ENCODE peak calls at places on chromosomes 12 and 14, in seven cellular contexts. G is mammary epithelial cell, O is tibial artery, X is astrocyte, S is choroid plexus epithelial cell, Z is tibial nerve, K is progenitor cell of endocrine pancreas. W is an unnamed sample.
A peak's percentile ranks its signal among the peaks of the same experiment; 100 is the strongest.

GRCh38 chr12:100266802-100267602 is at the start of the genes DEPDC4 and SCYL2:
- DNase-seq in Z (peak; percentile 93), X (peak; percentile 95), G (peak; percentile 99), S (peak; percentile 99), O (peak; percentile 96), K (peak; percentile 91), W (peak; percentile 95)

GRCh38 chr12:85280138-85280983 is at the start of gene ALX1:
- DNase-seq in G (peak; percentile 16), S (peak; percentile 80), Z (no peak), X (no peak), O (no peak), K (peak; percentile 57), W (no peak)

GRCh38 chr14:65461730-65462129 is 49.2 kb downstream of the FUT8 start:
- DNase-seq in G (no peak), X (no peak), Z (no peak), O (no peak), K (no peak), S (no peak), W (no peak)

GRCh38 chr14:37697489-37698121 is 102.2 kb downstream of the TTC6 start:
- DNase-seq in O (no peak), X (peak; percentile 87), K (no peak), G (peak; percentile 50), Z (no peak), S (peak; percentile 79), W (peak; percentile 74)

GRCh38 chr12:69732088-69732487 is 6.6 kb upstream of the RAB3IP start:
- DNase-seq in Z (no peak), G (peak; percentile 83), S (peak; percentile 52), X (peak; percentile 55), K (no peak), O (no peak), W (no peak)

GRCh38 chr14:51616724-51617409 is 34.8 kb upstream of the FRMD6 start:
- DNase-seq in S (peak; percentile 87), X (peak; percentile 97), Z (no peak), G (peak; percentile 80), O (no peak), K (no peak), W (peak; percentile 84)

GRCh38 chr14:21040370-21040925 is 1.7 kb upstream of the RNASE7 start:
- DNase-seq in O (no peak), Z (no peak), X (no peak), G (no peak), K (no peak), S (no peak), W (no peak)

GRCh38 chr12:125633686-125634085 is 568.5 kb downstream of the AACS start:
- DNase-seq in G (no peak), K (no peak), O (no peak), S (no peak), X (no peak), Z (no peak), W (no peak)

GRCh38 chr14:96297000-96297399 is 41.0 kb downstream of the BDKRB1 start:
- DNase-seq in G (no peak), O (no peak), S (peak; percentile 50), K (no peak), X (no peak), Z (no peak), W (peak; percentile 21)

GRCh38 chr12:56941299-56942017 is 7.2 kb upstream of the SDR9C7 start:
- DNase-seq in S (peak; percentile 84), X (peak; percentile 55), G (peak; percentile 79), K (no peak), O (no peak), Z (no peak), W (peak; percentile 66)

GRCh38 chr14:68800361-68800760 is 7.5 kb upstream of the ZFP36L1 start:
- DNase-seq in X (no peak), O (no peak), G (no peak), Z (no peak), S (no peak), K (no peak), W (no peak)

GRCh38 chr12:125178222-125178621 is 113.0 kb downstream of the AACS start:
- DNase-seq in X (no peak), Z (no peak), K (no peak), O (no peak), G (no peak), S (no peak), W (no peak)

GRCh38 chr12:55925870-55926737 is 1.6 kb downstream of the PYM1 start:
- DNase-seq in G (no peak), O (no peak), Z (no peak), S (peak; percentile 11), K (no peak), X (no peak), W (no peak)

GRCh38 chr12:116146386-116146785 is 131.1 kb downstream of the MED13L start:
- DNase-seq in O (no peak), X (no peak), S (no peak), Z (no peak), G (no peak), K (no peak), W (no peak)

GRCh38 chr14:62939970-62940369 is 105.3 kb downstream of the KCNH5 start:
- DNase-seq in S (no peak), X (no peak), Z (no peak), G (no peak), K (no peak), O (no peak), W (no peak)

GRCh38 chr14:94171208-94171607 is 2.9 kb upstream of the PPP4R4 start:
- DNase-seq in Z (no peak), O (no peak), K (no peak), X (peak; percentile 6), S (no peak), G (peak; percentile 86), W (peak; percentile 68)

GRCh38 chr14:60175255-60175902 is 10.2 kb upstream of the DHRS7 start:
- DNase-seq in S (no peak), X (no peak), K (no peak), O (no peak), Z (no peak), G (peak; percentile 76), W (peak; percentile 36)

GRCh38 chr12:27595231-27595642 is 71.2 kb downstream of the PPFIBP1 start:
- DNase-seq in G (no peak), O (peak; percentile 62), S (peak; percentile 95), K (no peak), Z (no peak), X (peak; percentile 86), W (peak; percentile 93)

GRCh38 chr12:83040339-83040738 is 353.6 kb downstream of the TMTC2 start:
- DNase-seq in O (no peak), X (no peak), Z (no peak), K (no peak), G (no peak), S (no peak), W (no peak)

DNA sequence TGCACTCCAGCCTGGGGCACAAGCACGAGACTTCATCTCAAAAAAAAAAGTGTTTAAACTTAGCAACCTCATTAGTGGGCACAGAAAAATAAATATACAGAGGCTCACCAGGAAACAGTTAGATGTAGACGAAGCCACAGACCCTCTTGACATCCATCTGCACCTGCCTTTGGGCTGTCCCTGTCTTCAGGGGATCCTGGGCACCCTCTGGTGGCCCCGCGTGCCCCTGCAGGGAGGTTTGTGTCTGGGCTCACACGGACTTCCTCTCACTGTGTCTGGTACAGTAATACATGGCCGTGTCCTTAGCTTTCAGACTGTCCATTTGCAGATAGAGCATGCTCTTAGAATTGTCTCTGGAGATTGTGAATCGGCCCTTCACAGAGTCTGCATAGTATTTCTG is 916.5 kb downstream of the TMEM121 start:
- DNase-seq in K (no peak), X (no peak), O (no peak), G (no peak), Z (no peak), S (no peak), W (no peak)
- TF ChIP-seq CTCF in K (no peak), X (no peak), O (no peak), G (no peak), Z (no peak), S (no peak), W (no peak)

DNA sequence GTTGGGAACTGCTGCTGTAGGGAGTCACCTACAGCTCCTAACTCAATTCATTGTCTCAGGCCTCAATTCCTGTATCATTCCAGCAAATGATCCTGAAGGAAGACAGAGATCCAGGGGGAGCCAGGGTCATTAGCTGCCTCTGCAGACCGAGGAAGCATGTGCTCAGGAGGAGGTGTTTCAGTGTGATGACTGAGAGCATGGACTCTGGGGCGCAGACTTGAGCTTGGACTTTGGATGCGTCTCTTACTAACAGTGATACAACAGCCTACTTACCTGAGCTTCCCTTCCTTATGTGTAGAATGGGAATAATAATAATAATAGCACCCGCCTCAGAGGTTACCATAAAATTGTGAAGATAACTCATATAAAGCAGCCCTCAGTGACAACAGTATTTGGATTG is 92.0 kb upstream of the USP44 start:
- DNase-seq in S (no peak), G (no peak), K (no peak), O (no peak), Z (no peak), X (no peak), W (no peak)
- TF ChIP-seq CTCF in S (no peak), G (no peak), K (no peak), O (no peak), Z (no peak), X (no peak), W (no peak)

GRCh38 chr12:53939141-53940108 is 794 bp downstream of the HOXC13 start:
- DNase-seq in Z (no peak), S (peak; percentile 17), G (peak; percentile 69), X (no peak), O (peak; percentile 44), K (peak; percentile 36), W (no peak)
- TF ChIP-seq CTCF in Z (no peak), S (no peak), G (no peak), X (no peak), O (no peak), K (no peak), W (no peak)

GRCh38 chr12:89704457-89704856 is 4.2 kb downstream of the ATP2B1 start:
- DNase-seq in Z (no peak), G (no peak), S (no peak), K (no peak), X (no peak), O (no peak), W (no peak)

GRCh38 chr12:89702503-89702902 is 6.1 kb downstream of the ATP2B1 start:
- DNase-seq in X (no peak), K (no peak), G (no peak), S (no peak), Z (no peak), O (no peak), W (no peak)

GRCh38 chr12:89700191-89700810 is 8.3 kb downstream of the ATP2B1 start:
- DNase-seq in O (no peak), G (no peak), Z (no peak), K (no peak), X (peak; percentile 27), S (no peak), W (no peak)

GRCh38 chr12:89703768-89704167 is 4.9 kb downstream of the ATP2B1 start:
- DNase-seq in X (no peak), Z (no peak), G (peak; percentile 12), O (no peak), K (no peak), S (no peak), W (no peak)

GRCh38 chr12:89701606-89702206 is 6.9 kb downstream of the ATP2B1 start:
- DNase-seq in K (no peak), S (no peak), G (no peak), Z (no peak), X (no peak), O (no peak), W (no peak)
- TF ChIP-seq CTCF in K (no peak), S (no peak), G (no peak), Z (no peak), X (no peak), O (no peak), W (peak; percentile 41)

DNA sequence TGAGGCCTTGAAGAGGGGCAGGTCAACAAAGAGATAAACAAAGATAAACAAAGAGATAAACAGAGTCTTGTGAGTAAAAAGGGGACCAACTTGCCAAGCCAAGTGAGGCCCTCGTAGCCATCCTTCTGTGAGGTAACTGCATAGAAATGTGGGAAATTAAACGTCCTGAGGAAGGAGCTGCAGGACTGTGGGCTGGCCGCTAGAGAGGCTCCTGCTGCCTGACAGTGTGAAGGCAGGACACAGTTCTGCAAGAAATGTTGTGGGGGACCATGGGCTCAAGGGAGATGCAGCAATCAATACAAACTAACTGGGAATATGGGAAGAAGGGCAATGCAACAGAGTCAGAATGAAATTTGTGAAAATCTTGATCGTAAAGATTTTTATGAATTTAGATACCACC is 91.9 kb downstream of the SLC8A3 start:
- DNase-seq in G (no peak), S (peak; percentile 54), Z (no peak), K (no peak), O (no peak), X (no peak), W (no peak)
- TF ChIP-seq CTCF in G (peak; percentile 40), S (peak; percentile 68), Z (no peak), K (peak; percentile 56), O (no peak), X (no peak), W (peak; percentile 10)